ENCODE peak calls at places on chromosome 10, in four cellular contexts. G, T, H and O are unnamed samples.

GRCh38 chr10:79298403-79299244 is 48.6 kb upstream of the PPIF start:
- DNase-seq in G (no peak), T (no peak), H (no peak), O (peak; percentile 71)

GRCh38 chr10:50579491-50580259 is 44.1 kb downstream of the SGMS1 start:
- DNase-seq in G (no peak), T (no peak), H (no peak), O (no peak)

GRCh38 chr10:28734940-28735759 is 57.8 kb downstream of the BAMBI start:
- DNase-seq in G (no peak), T (peak; percentile 3), H (no peak), O (peak; percentile 47)

GRCh38 chr10:1116696-1117254 is 60.6 kb downstream of the WDR37 start:
- DNase-seq in G (no peak), T (no peak), H (no peak), O (no peak)

GRCh38 chr10:110568055-110568735 is 700 bp downstream of the SMC3 start:
- DNase-seq in G (peak; percentile 18), T (peak; percentile 67), H (no peak), O (no peak)

GRCh38 chr10:68871105-68871711 is 29.9 kb upstream of the DDX50 start:
- DNase-seq in G (no peak), T (no peak), H (peak; percentile 65), O (no peak)

GRCh38 chr10:47240173-47240572 is 59.8 kb upstream of the GDF10 start:
- DNase-seq in G (no peak), T (no peak), H (no peak), O (no peak)

GRCh38 chr10:86301971-86302370 is 64.6 kb downstream of the GRID1 start:
- DNase-seq in G (no peak), T (no peak), H (no peak), O (no peak)

GRCh38 chr10:126597206-126597605 is 73.3 kb downstream of the C10orf90 start:
- DNase-seq in G (no peak), T (no peak), H (no peak), O (no peak)

GRCh38 chr10:130371156-130371555 is 235.0 kb downstream of the GLRX3 start:
- DNase-seq in G (no peak), T (no peak), H (no peak), O (no peak)

GRCh38 chr10:61975107-61975932 is 73.8 kb downstream of the ARID5B start:
- DNase-seq in G (no peak), T (peak; percentile 73), H (no peak), O (no peak)

GRCh38 chr10:20858292-20859124 is 38.6 kb downstream of the NEBL start:
- DNase-seq in G (no peak), T (peak; percentile 15), H (peak; percentile 5), O (no peak)

GRCh38 chr10:34168429-34168828 is 646.7 kb downstream of the PARD3 start:
- DNase-seq in G (no peak), T (no peak), H (no peak), O (no peak)

GRCh38 chr10:102814456-102814871 is 22.7 kb downstream of the CYP17A1 start:
- DNase-seq in G (peak; percentile 70), T (no peak), H (no peak), O (no peak)

GRCh38 chr10:115171392-115171960 is 78.3 kb downstream of the ATRNL1 start:
- DNase-seq in G (no peak), T (peak; percentile 1), H (peak; percentile 1), O (no peak)

GRCh38 chr10:30540286-30540685 is 89.3 kb downstream of the LYZL2 start:
- DNase-seq in G (no peak), T (no peak), H (no peak), O (no peak)

GRCh38 chr10:118610577-118610976 is 15.1 kb upstream of the PRLHR start:
- DNase-seq in G (no peak), T (no peak), H (no peak), O (no peak)

GRCh38 chr10:124698560-124699470 is 45.4 kb downstream of the FAM53B start:
- DNase-seq in G (no peak), T (no peak), H (no peak), O (no peak)

GRCh38 chr10:25552283-25552919 is 377.6 kb downstream of the GPR158 start:
- DNase-seq in G (no peak), T (no peak), H (no peak), O (no peak)

GRCh38 chr10:101843032-101843991 is at the start of gene KCNIP2:
- DNase-seq in G (peak; percentile 62), T (peak; percentile 70), H (no peak), O (no peak)

GRCh38 chr10:4215485-4215884 is 430.5 kb upstream of the KLF6 start:
- DNase-seq in G (no peak), T (no peak), H (no peak), O (no peak)

GRCh38 chr10:5944389-5945202 is 32.7 kb downstream of the IL15RA start:
- DNase-seq in G (peak; percentile 63), T (no peak), H (no peak), O (peak; percentile 82)

GRCh38 chr10:58017719-58018367 is 249.9 kb downstream of the IPMK start:
- DNase-seq in G (no peak), T (no peak), H (no peak), O (no peak)

GRCh38 chr10:61708841-61709240 is 46.1 kb downstream of the CABCOCO1 start:
- DNase-seq in G (no peak), T (no peak), H (no peak), O (no peak)

GRCh38 chr10:29136401-29136800 is 152.5 kb upstream of the LYZL1 start:
- DNase-seq in G (no peak), T (no peak), H (no peak), O (no peak)

GRCh38 chr10:22245567-22245966 is 27.8 kb upstream of the EBLN1 start:
- DNase-seq in G (no peak), T (no peak), H (no peak), O (no peak)

GRCh38 chr10:35079763-35080162 is 10.4 kb downstream of the CUL2 start:
- DNase-seq in G (no peak), T (no peak), H (no peak), O (no peak)

GRCh38 chr10:88522715-88523114 is 60.4 kb downstream of the RNLS start:
- DNase-seq in G (no peak), T (no peak), H (no peak), O (no peak)

GRCh38 chr10:102701272-102701671 is 12.9 kb downstream of the ARL3 start:
- DNase-seq in G (no peak), T (no peak), H (no peak), O (no peak)

GRCh38 chr10:124589491-124590006 is 127.9 kb downstream of the LHPP start:
- DNase-seq in G (no peak), T (no peak), H (no peak), O (peak; percentile 84)

GRCh38 chr10:69439350-69439739 is 11.9 kb upstream of the TSPAN15 start:
- DNase-seq in G (no peak), T (no peak), H (no peak), O (no peak)

GRCh38 chr10:15238553-15239335 is 70.3 kb upstream of the NMT2 start:
- DNase-seq in G (no peak), T (no peak), H (no peak), O (no peak)